ENCODE peak calls at places on chromosomes 6 and 20, in eight cellular contexts. O, A, Q, N, T, U, V and J are unnamed samples.

GRCh38 chr20:39195495-39196129 is 233.5 kb downstream of the DHX35 start:
- DNase-seq in N (no peak), Q (peak; percentile 44), V (no peak), A (no peak), T (no peak), U (no peak), O (no peak), J (no peak)

GRCh38 chr6:166933396-166933795 is 23.0 kb downstream of the RNASET2 start:
- DNase-seq in Q (no peak), N (no peak), O (no peak), A (no peak), U (no peak), T (no peak), V (no peak), J (no peak)

GRCh38 chr20:5482791-5483190 is 166.0 kb upstream of the PROKR2 start:
- DNase-seq in T (no peak), V (no peak), U (no peak), O (no peak), Q (no peak), N (no peak), A (no peak), J (no peak)

GRCh38 chr6:169489642-169490408 is 212.0 kb downstream of the WDR27 start:
- DNase-seq in N (no peak), A (no peak), T (no peak), Q (no peak), V (no peak), O (no peak), U (no peak), J (no peak)

GRCh38 chr6:121430514-121431460 is 4.7 kb upstream of the GJA1 start:
- DNase-seq in A (no peak), N (no peak), V (no peak), Q (peak; percentile 50), O (peak; percentile 62), U (no peak), T (no peak), J (no peak)

GRCh38 chr6:37713529-37714119 is 15.9 kb upstream of the MDGA1 start:
- DNase-seq in V (no peak), T (no peak), U (no peak), Q (peak; percentile 44), N (no peak), A (no peak), O (no peak), J (no peak)

GRCh38 chr6:35258858-35259193 is 709 bp upstream of the ZNF76 start:
- DNase-seq in N (no peak), U (no peak), T (peak; percentile 75), O (peak; percentile 52), A (no peak), V (peak; percentile 28), Q (peak; percentile 73), J (peak; percentile 76)

GRCh38 chr6:149075616-149076354 is 241.7 kb upstream of the TAB2 start:
- DNase-seq in T (no peak), O (no peak), V (no peak), U (no peak), N (no peak), Q (no peak), A (no peak), J (no peak)

GRCh38 chr20:361562-361961 is 14.7 kb downstream of the NRSN2 start:
- DNase-seq in O (no peak), N (no peak), U (no peak), Q (no peak), A (no peak), V (no peak), T (no peak), J (no peak)

GRCh38 chr6:149318581-149319286 is 1.2 kb downstream of the TAB2 start:
- DNase-seq in A (peak; percentile 24), U (no peak), O (peak; percentile 21), N (no peak), Q (peak; percentile 9), V (no peak), T (no peak), J (no peak)

GRCh38 chr6:160013987-160014868 is 45.3 kb downstream of the IGF2R start:
- DNase-seq in N (peak; percentile 79), T (no peak), V (no peak), A (peak; percentile 32), Q (no peak), U (no peak), O (peak; percentile 16), J (no peak)

GRCh38 chr6:162074641-162075040 is 652.9 kb downstream of the PRKN start:
- DNase-seq in Q (no peak), U (no peak), T (no peak), V (no peak), O (no peak), A (no peak), N (no peak), J (no peak)

GRCh38 chr6:7112741-7113313 is 5.1 kb downstream of the RREB1 start:
- DNase-seq in O (peak; percentile 69), V (peak; percentile 39), Q (peak; percentile 23), A (peak; percentile 44), T (no peak), N (peak; percentile 57), U (peak; percentile 41), J (no peak)

GRCh38 chr6:113306552-113307145 is 550.5 kb upstream of the MARCKS start:
- DNase-seq in V (peak; percentile 87), Q (no peak), A (peak; percentile 83), T (peak; percentile 61), U (peak; percentile 57), O (peak; percentile 62), N (peak; percentile 72), J (peak; percentile 81)

GRCh38 chr6:141906569-141907080 is 226.1 kb upstream of the GJE1 start:
- DNase-seq in N (no peak), Q (no peak), U (no peak), T (no peak), A (no peak), V (no peak), O (no peak), J (no peak)

GRCh38 chr20:22999756-23000155 is 35.4 kb upstream of the SSTR4 start:
- DNase-seq in U (no peak), V (no peak), O (no peak), N (no peak), A (no peak), T (no peak), Q (no peak), J (no peak)

GRCh38 chr20:22998476-22998875 is 36.6 kb upstream of the SSTR4 start:
- DNase-seq in N (no peak), T (no peak), O (no peak), U (no peak), V (no peak), A (no peak), Q (no peak), J (no peak)

GRCh38 chr20:22993823-22994222 is 41.3 kb upstream of the SSTR4 start:
- DNase-seq in Q (no peak), T (no peak), O (no peak), N (no peak), V (no peak), U (no peak), A (no peak), J (no peak)

DNA sequence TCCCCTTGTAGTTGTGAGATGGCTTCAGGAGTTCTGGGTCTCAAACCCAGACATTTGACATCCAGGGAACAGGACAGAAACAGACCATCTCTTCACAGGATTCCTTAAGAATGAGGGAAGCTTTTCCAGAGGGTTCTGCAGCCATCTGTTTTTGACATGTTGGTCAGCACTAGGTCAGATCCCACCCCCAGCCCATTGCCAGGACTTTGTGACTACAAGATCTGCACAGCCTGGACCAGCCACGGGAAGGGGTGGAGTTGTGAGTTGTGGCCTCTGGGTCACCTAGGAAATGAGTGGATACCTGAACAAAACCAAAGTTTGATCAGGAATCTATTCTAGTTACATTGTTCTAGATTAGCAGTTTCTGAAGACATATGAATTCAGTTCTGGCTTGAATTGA is 39.2 kb upstream of the SSTR4 start:
- DNase-seq in Q (no peak), T (no peak), N (no peak), V (no peak), O (no peak), A (no peak), U (no peak), J (no peak)
- TF ChIP-seq EP300 in Q (no peak), T (no peak), N (no peak), V (no peak), O (no peak), A (no peak), U (no peak), J (no peak)

GRCh38 chr20:49964964-49965780 is 17.6 kb upstream of the SNAI1 start:
- DNase-seq in T (no peak), V (peak; percentile 37), O (peak; percentile 76), N (no peak), U (no peak), Q (peak; percentile 78), A (peak; percentile 31), J (peak; percentile 46)
- TF ChIP-seq CTCF in T (no peak), V (peak; percentile 27), O (peak; percentile 92), N (peak; percentile 37), U (peak; percentile 68), Q (peak; percentile 72), A (peak; percentile 46), J (no peak)

DNA sequence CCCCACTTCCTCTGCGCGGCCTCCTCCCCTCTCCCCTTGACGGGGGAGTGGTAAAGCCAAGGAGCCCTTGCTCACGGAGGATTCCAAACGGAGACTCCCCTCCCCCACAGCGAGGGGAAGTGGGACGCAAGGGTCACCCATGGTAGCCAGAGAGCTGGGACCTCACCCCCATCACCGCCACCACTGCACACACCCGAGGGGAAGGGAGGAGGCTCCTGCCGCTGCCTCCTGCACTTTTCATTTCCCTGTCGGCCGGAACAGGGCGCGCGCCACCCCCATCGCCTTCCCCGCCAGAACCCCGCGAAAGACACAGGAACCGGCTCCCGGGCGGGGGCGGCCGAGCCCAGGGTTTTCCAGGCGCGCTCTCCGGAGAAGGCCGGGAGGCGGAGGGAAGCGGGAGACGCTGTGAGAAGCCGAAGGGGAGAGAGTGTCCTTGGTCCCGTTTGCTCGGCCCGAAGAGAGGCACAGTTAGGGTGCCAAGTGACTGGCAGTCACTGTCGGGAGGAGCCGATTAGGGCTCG is 789 bp downstream of the CCND3 start:
- DNase-seq in T (peak; percentile 75), O (no peak), Q (peak; percentile 67), A (peak; percentile 54), V (peak; percentile 44), N (peak; percentile 61), U (no peak), J (peak; percentile 75)
- TF ChIP-seq POLR2AphosphoS5 in T (no peak), O (no peak), Q (no peak), A (no peak), V (no peak), N (no peak), U (no peak), J (no peak)

GRCh38 chr6:91560409-91560808 is 973.5 kb upstream of the MAP3K7 start:
- DNase-seq in O (no peak), T (no peak), Q (no peak), N (no peak), U (no peak), A (no peak), V (no peak), J (peak; percentile 42)

GRCh38 chr6:91566467-91566866 is 979.6 kb upstream of the MAP3K7 start:
- DNase-seq in A (no peak), T (no peak), Q (no peak), O (no peak), V (no peak), N (no peak), U (no peak), J (no peak)

GRCh38 chr6:91565207-91565606 is 978.3 kb upstream of the MAP3K7 start:
- DNase-seq in A (no peak), V (no peak), T (no peak), U (no peak), O (no peak), Q (no peak), N (no peak), J (no peak)

GRCh38 chr6:91562955-91563354 is 976.1 kb upstream of the MAP3K7 start:
- DNase-seq in U (no peak), N (no peak), T (no peak), V (no peak), A (no peak), O (no peak), Q (no peak), J (no peak)
- TF ChIP-seq EP300 in U (no peak), N (no peak), T (no peak), V (no peak), A (no peak), O (no peak), Q (no peak), J (no peak)

GRCh38 chr6:132512638-132513632 is at the start of gene STX7:
- DNase-seq in V (peak; percentile 90), T (peak; percentile 94), N (peak; percentile 93), A (peak; percentile 93), O (peak; percentile 91), U (peak; percentile 48), Q (peak; percentile 93), J (peak; percentile 94)
- TF ChIP-seq CTCF in V (no peak), T (no peak), N (no peak), A (no peak), O (peak; percentile 32), U (no peak), Q (no peak), J (no peak)